ENCODE peak calls at places on chromosome 4, in seven cellular contexts. T is MM.1S, O is GM04504, M is spleen, B is colonic mucosa, D is activated T-cell treated with anti-CD3 and anti-CD28 coated beads for 48 hours, N is GDM1. G is an unnamed sample.

GRCh38 chr4:76658231-76659102 is 223.4 kb downstream of the SHROOM3 start:
- DNase-seq in T (no peak), O (peak; percentile 80), M (no peak), B (no peak), D (no peak), N (no peak), G (no peak)

GRCh38 chr4:74555231-74555630 is 110.3 kb downstream of the AREG start:
- DNase-seq in T (no peak), O (no peak), M (no peak), B (no peak), D (no peak), N (no peak), G (no peak)

GRCh38 chr4:177442623-177443155 is 452 bp upstream of the AGA start:
- DNase-seq in T (peak; percentile 10), O (no peak), M (no peak), B (peak; percentile 25), D (peak; percentile 4), N (no peak), G (no peak)

GRCh38 chr4:171130126-171130801 is 682.9 kb upstream of the GALNTL6 start:
- DNase-seq in T (peak; percentile 36), O (no peak), M (no peak), B (no peak), D (no peak), N (no peak), G (no peak)

GRCh38 chr4:7802093-7802726 is 137.5 kb downstream of the AFAP1 start:
- DNase-seq in T (peak; percentile 70), O (peak; percentile 59), M (peak; percentile 87), B (peak; percentile 89), D (peak; percentile 72), N (peak; percentile 54), G (peak; percentile 92)

GRCh38 chr4:183399166-183399565 is 45.3 kb upstream of the CDKN2AIP start:
- DNase-seq in T (no peak), O (no peak), M (no peak), B (no peak), D (no peak), N (peak; percentile 10), G (no peak)

GRCh38 chr4:82380344-82380743 is 6.6 kb upstream of the HNRNPD start:
- DNase-seq in T (no peak), O (no peak), M (no peak), B (no peak), D (no peak), N (no peak), G (no peak)

GRCh38 chr4:148203056-148203898 is 238.9 kb downstream of the NR3C2 start:
- DNase-seq in T (no peak), O (no peak), M (no peak), B (peak; percentile 34), D (no peak), N (no peak), G (no peak)

GRCh38 chr4:6332042-6332668 is 62.5 kb downstream of the WFS1 start:
- DNase-seq in T (peak; percentile 35), O (no peak), M (no peak), B (no peak), D (no peak), N (no peak), G (no peak)

GRCh38 chr4:25666031-25666630 is 10.5 kb downstream of the SLC34A2 start:
- DNase-seq in T (no peak), O (no peak), M (no peak), B (no peak), D (no peak), N (no peak), G (no peak)

GRCh38 chr4:149164282-149164681 is 651.4 kb downstream of the IQCM start:
- DNase-seq in T (no peak), O (peak; percentile 46), M (no peak), B (no peak), D (no peak), N (no peak), G (no peak)

GRCh38 chr4:154591890-154592289 is 1.3 kb upstream of the FGA start:
- DNase-seq in T (no peak), O (no peak), M (no peak), B (no peak), D (no peak), N (no peak), G (no peak)

GRCh38 chr4:88737304-88738015 is 39.8 kb upstream of the NAP1L5 start:
- DNase-seq in T (peak; percentile 79), O (no peak), M (no peak), B (peak; percentile 36), D (no peak), N (no peak), G (no peak)

GRCh38 chr4:54632537-54632936 is 25.2 kb upstream of the KIT start:
- DNase-seq in T (no peak), O (no peak), M (no peak), B (no peak), D (no peak), N (no peak), G (no peak)

GRCh38 chr4:153166971-153167501 is 37.2 kb upstream of the TRIM2 start:
- DNase-seq in T (no peak), O (no peak), M (no peak), B (no peak), D (no peak), N (no peak), G (no peak)

GRCh38 chr4:100372432-100372831 is 145.4 kb downstream of the EMCN start:
- DNase-seq in T (no peak), O (no peak), M (no peak), B (no peak), D (no peak), N (no peak), G (no peak)

GRCh38 chr4:53147179-53147578 is 218.7 kb downstream of the SCFD2 start:
- DNase-seq in T (no peak), O (no peak), M (no peak), B (no peak), D (no peak), N (no peak), G (no peak)

GRCh38 chr4:40953253-40954118 is 203.7 kb downstream of the NSUN7 start:
- DNase-seq in T (no peak), O (peak; percentile 27), M (no peak), B (no peak), D (no peak), N (no peak), G (no peak)

G was measured in osteocyte.